ENCODE peak calls at places on chromosomes 5 and 9, in five cellular contexts. T is HT-29; H is renal cortical epithelial cell; C is stimulated activated CD8-positive, alpha-beta memory T cell treated with anti-CD3 and anti-CD28 coated beads, Interleukin-7, amount 100 ng/mL, for 48 hours; A is HEK293T. N is an unnamed sample.

GRCh38 chr5:143074414-143074996 is 304.3 kb downstream of the ARHGAP26 start:
- DNase-seq in A (no peak), T (no peak), H (no peak), C (no peak), N (no peak)

GRCh38 chr9:93902780-93903655 is 52.1 kb downstream of the BARX1 start:
- DNase-seq in C (no peak), T (no peak), H (no peak), A (no peak), N (no peak)

GRCh38 chr9:104313396-104314110 is 190.5 kb upstream of the OR13F1 start:
- DNase-seq in H (no peak), T (no peak), C (no peak), A (no peak), N (no peak)

GRCh38 chr5:96537386-96537785 is 104.3 kb upstream of the PCSK1 start:
- DNase-seq in T (no peak), A (no peak), C (no peak), H (peak), N (no peak)

GRCh38 chr9:438961-439768 is 224.5 kb downstream of the DOCK8 start:
- DNase-seq in A (no peak), T (no peak), H (peak), C (no peak), N (no peak)

GRCh38 chr5:148268556-148268955 is at the start of gene SPINK13:
- DNase-seq in A (no peak), H (peak), T (peak), C (no peak), N (peak)

GRCh38 chr5:116436674-116437350 is 137.8 kb downstream of the SEMA6A start:
- DNase-seq in T (no peak), H (no peak), C (no peak), A (no peak), N (no peak)

GRCh38 chr5:101611039-101611438 is 685.0 kb downstream of the SLCO4C1 start:
- DNase-seq in C (no peak), H (no peak), T (no peak), A (no peak), N (no peak)

GRCh38 chr5:169146158-169146557 is 154.8 kb downstream of the SLIT3 start:
- DNase-seq in C (no peak), T (no peak), A (no peak), H (no peak), N (no peak)

GRCh38 chr5:142888469-142889085 is 118.4 kb downstream of the ARHGAP26 start:
- DNase-seq in T (peak), A (peak), H (peak), C (no peak), N (no peak)

GRCh38 chr9:81237565-81238231 is 451.6 kb downstream of the TLE1 start:
- DNase-seq in A (no peak), C (no peak), H (no peak), T (no peak), N (no peak)

GRCh38 chr5:4164167-4164566 is 568.5 kb downstream of the IRX1 start:
- DNase-seq in C (no peak), A (no peak), T (no peak), H (no peak), N (no peak)

GRCh38 chr5:138968601-138969000 is 93.5 kb upstream of the LRRTM2 start:
- DNase-seq in T (no peak), H (no peak), A (no peak), C (no peak), N (no peak)

GRCh38 chr5:90675222-90675621 is 116.6 kb downstream of the ADGRV1 start:
- DNase-seq in C (no peak), A (no peak), H (no peak), T (no peak), N (no peak)

GRCh38 chr5:171953860-171954701 is 52.4 kb downstream of the FBXW11 start:
- DNase-seq in T (no peak), A (no peak), H (peak), C (no peak), N (peak)

N was measured in epithelial cell of proximal tubule.